ENCODE peak calls at places on chromosome 19, in nine cellular contexts. One of them, this sample, is unnamed.

GRCh38 chr19:6852001-6852400 is 35.4 kb upstream of the ADGRE1 start:
- DNase-seq in fibroblast of lung: no peak
- DNase-seq in uterus: no peak
- DNase-seq in hepatocyte: no peak
- DNase-seq in tibial artery: no peak
- DNase-seq in naive thymus-derived CD4-positive, alpha-beta T cell: no peak
- DNase-seq in right lobe of liver: no peak
- DNase-seq in tibial nerve: no peak
- DNase-seq in suprapubic skin: no peak
- DNase-seq in this sample: no peak

GRCh38 chr19:41323430-41324125 is 13.6 kb downstream of the CCDC97 start:
- DNase-seq in right lobe of liver: peak; percentile 50
- DNase-seq in tibial nerve: peak; percentile 68
- DNase-seq in uterus: peak; percentile 86
- DNase-seq in naive thymus-derived CD4-positive, alpha-beta T cell: no peak
- DNase-seq in tibial artery: peak; percentile 91
- DNase-seq in suprapubic skin: peak; percentile 89
- DNase-seq in hepatocyte: peak; percentile 88
- DNase-seq in fibroblast of lung: peak; percentile 98
- DNase-seq in this sample: no peak

GRCh38 chr19:55641376-55642152 is 762 bp downstream of the ZNF580 start:
- DNase-seq in tibial nerve: no peak
- DNase-seq in right lobe of liver: no peak
- DNase-seq in fibroblast of lung: peak; percentile 41
- DNase-seq in suprapubic skin: no peak
- DNase-seq in naive thymus-derived CD4-positive, alpha-beta T cell: no peak
- DNase-seq in hepatocyte: no peak
- DNase-seq in uterus: no peak
- DNase-seq in tibial artery: no peak
- DNase-seq in this sample: no peak

GRCh38 chr19:51181913-51182419 is 39.9 kb downstream of the SIGLEC7 start:
- DNase-seq in tibial nerve: no peak
- DNase-seq in naive thymus-derived CD4-positive, alpha-beta T cell: no peak
- DNase-seq in right lobe of liver: no peak
- DNase-seq in tibial artery: no peak
- DNase-seq in uterus: no peak
- DNase-seq in fibroblast of lung: no peak
- DNase-seq in hepatocyte: no peak
- DNase-seq in suprapubic skin: no peak
- DNase-seq in this sample: no peak

GRCh38 chr19:35559281-35559659 is 4.2 kb downstream of the ATP4A start:
- DNase-seq in hepatocyte: no peak
- DNase-seq in fibroblast of lung: no peak
- DNase-seq in right lobe of liver: no peak
- DNase-seq in tibial artery: no peak
- DNase-seq in suprapubic skin: no peak
- DNase-seq in naive thymus-derived CD4-positive, alpha-beta T cell: no peak
- DNase-seq in uterus: no peak
- DNase-seq in tibial nerve: no peak
- DNase-seq in this sample: no peak

GRCh38 chr19:34474233-34474989 is 7.1 kb upstream of the WTIP start:
- DNase-seq in fibroblast of lung: peak; percentile 7
- DNase-seq in uterus: no peak
- DNase-seq in suprapubic skin: no peak
- DNase-seq in right lobe of liver: no peak
- DNase-seq in tibial artery: no peak
- DNase-seq in hepatocyte: no peak
- DNase-seq in naive thymus-derived CD4-positive, alpha-beta T cell: no peak
- DNase-seq in tibial nerve: no peak
- DNase-seq in this sample: no peak

GRCh38 chr19:3855321-3855720 is 13.5 kb downstream of the ZFR2 start:
- DNase-seq in tibial artery: no peak
- DNase-seq in suprapubic skin: no peak
- DNase-seq in naive thymus-derived CD4-positive, alpha-beta T cell: no peak
- DNase-seq in right lobe of liver: no peak
- DNase-seq in uterus: no peak
- DNase-seq in tibial nerve: no peak
- DNase-seq in fibroblast of lung: no peak
- DNase-seq in hepatocyte: no peak
- DNase-seq in this sample: no peak

GRCh38 chr19:32357720-32358119 is 12.3 kb downstream of the ZNF507 start:
- DNase-seq in naive thymus-derived CD4-positive, alpha-beta T cell: no peak
- DNase-seq in right lobe of liver: no peak
- DNase-seq in uterus: no peak
- DNase-seq in tibial artery: no peak
- DNase-seq in suprapubic skin: no peak
- DNase-seq in tibial nerve: no peak
- DNase-seq in fibroblast of lung: no peak
- DNase-seq in hepatocyte: no peak
- DNase-seq in this sample: no peak

GRCh38 chr19:18889949-18890745 is 5.8 kb downstream of the CERS1 start:
- DNase-seq in uterus: no peak
- DNase-seq in suprapubic skin: no peak
- DNase-seq in tibial nerve: no peak
- DNase-seq in right lobe of liver: no peak
- DNase-seq in naive thymus-derived CD4-positive, alpha-beta T cell: no peak
- DNase-seq in hepatocyte: no peak
- DNase-seq in fibroblast of lung: no peak
- DNase-seq in tibial artery: no peak
- DNase-seq in this sample: no peak

GRCh38 chr19:45528744-45529453 is 21.6 kb downstream of the VASP start:
- DNase-seq in suprapubic skin: no peak
- DNase-seq in fibroblast of lung: peak; percentile 44
- DNase-seq in hepatocyte: peak; percentile 76
- DNase-seq in tibial artery: no peak
- DNase-seq in naive thymus-derived CD4-positive, alpha-beta T cell: no peak
- DNase-seq in right lobe of liver: no peak
- DNase-seq in tibial nerve: no peak
- DNase-seq in uterus: no peak
- DNase-seq in this sample: no peak

GRCh38 chr19:4557971-4558941 is 1.2 kb downstream of the SEMA6B start:
- DNase-seq in tibial nerve: no peak
- DNase-seq in fibroblast of lung: no peak
- DNase-seq in right lobe of liver: no peak
- DNase-seq in naive thymus-derived CD4-positive, alpha-beta T cell: no peak
- DNase-seq in hepatocyte: peak; percentile 52
- DNase-seq in suprapubic skin: no peak
- DNase-seq in tibial artery: no peak
- DNase-seq in uterus: peak; percentile 34
- DNase-seq in this sample: peak; percentile 26

GRCh38 chr19:16381756-16382401 is 57.3 kb downstream of the KLF2 start:
- DNase-seq in uterus: peak; percentile 86
- DNase-seq in tibial nerve: peak; percentile 89
- DNase-seq in right lobe of liver: peak; percentile 67
- DNase-seq in hepatocyte: no peak
- DNase-seq in naive thymus-derived CD4-positive, alpha-beta T cell: no peak
- DNase-seq in fibroblast of lung: no peak
- DNase-seq in tibial artery: peak; percentile 99
- DNase-seq in suprapubic skin: peak; percentile 96
- DNase-seq in this sample: no peak

GRCh38 chr19:34023381-34023780 is 148.9 kb upstream of the LSM14A start:
- DNase-seq in suprapubic skin: no peak
- DNase-seq in naive thymus-derived CD4-positive, alpha-beta T cell: no peak
- DNase-seq in tibial nerve: no peak
- DNase-seq in right lobe of liver: no peak
- DNase-seq in hepatocyte: no peak
- DNase-seq in fibroblast of lung: no peak
- DNase-seq in tibial artery: no peak
- DNase-seq in uterus: no peak
- DNase-seq in this sample: no peak

GRCh38 chr19:19232231-19232630 is 20.5 kb downstream of the NCAN start:
- DNase-seq in tibial artery: no peak
- DNase-seq in uterus: no peak
- DNase-seq in right lobe of liver: no peak
- DNase-seq in tibial nerve: no peak
- DNase-seq in naive thymus-derived CD4-positive, alpha-beta T cell: no peak
- DNase-seq in fibroblast of lung: no peak
- DNase-seq in suprapubic skin: no peak
- DNase-seq in hepatocyte: no peak
- DNase-seq in this sample: no peak

GRCh38 chr19:32830231-32831014 is 39.1 kb downstream of the SLC7A9 start:
- DNase-seq in right lobe of liver: no peak
- DNase-seq in fibroblast of lung: peak; percentile 89
- DNase-seq in uterus: no peak
- DNase-seq in tibial artery: no peak
- DNase-seq in naive thymus-derived CD4-positive, alpha-beta T cell: no peak
- DNase-seq in tibial nerve: no peak
- DNase-seq in suprapubic skin: no peak
- DNase-seq in hepatocyte: no peak
- DNase-seq in this sample: no peak

GRCh38 chr19:4456843-4457653 is 546 bp downstream of the UBXN6 start:
- DNase-seq in hepatocyte: peak; percentile 86
- DNase-seq in tibial nerve: peak; percentile 28
- DNase-seq in naive thymus-derived CD4-positive, alpha-beta T cell: no peak
- DNase-seq in tibial artery: no peak
- DNase-seq in right lobe of liver: peak; percentile 58
- DNase-seq in fibroblast of lung: peak; percentile 59
- DNase-seq in suprapubic skin: peak; percentile 84
- DNase-seq in uterus: peak; percentile 53
- DNase-seq in this sample: peak; percentile 35

DNA sequence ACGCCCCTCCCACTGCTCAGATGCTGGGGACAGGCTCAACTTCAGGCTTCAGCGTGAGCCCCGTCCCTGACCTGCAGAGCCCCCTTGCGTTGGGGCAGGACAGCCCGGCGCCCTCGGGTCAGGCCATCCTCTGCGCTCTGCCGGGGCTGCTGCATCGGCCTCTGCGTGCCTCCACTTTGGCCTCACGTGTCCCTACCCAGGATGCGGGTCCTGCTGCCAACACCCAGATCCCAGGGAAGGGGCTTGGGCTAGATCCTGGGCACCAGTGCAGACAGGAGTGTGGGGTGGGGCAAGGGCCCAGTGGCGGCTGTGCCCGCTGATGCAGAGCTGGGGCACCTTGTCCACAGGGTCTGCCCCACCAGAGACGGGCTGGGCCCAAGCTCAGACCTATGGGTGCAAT is 13.0 kb downstream of the CBARP start:
- DNase-seq in hepatocyte: no peak
- DNase-seq in uterus: no peak
- DNase-seq in tibial artery: no peak
- DNase-seq in suprapubic skin: no peak
- DNase-seq in tibial nerve: no peak
- DNase-seq in fibroblast of lung: no peak
- DNase-seq in naive thymus-derived CD4-positive, alpha-beta T cell: no peak
- DNase-seq in right lobe of liver: no peak
- DNase-seq in this sample: no peak
- H3K9me3 ChIP-seq in hepatocyte: no peaks in the 10 kb centered on the region
- H3K9me3 ChIP-seq in uterus: no peaks in the 10 kb centered on the region
- H3K9me3 ChIP-seq in tibial artery: no peaks in the 10 kb centered on the region
- H3K9me3 ChIP-seq in suprapubic skin: no peaks in the 10 kb centered on the region
- H3K9me3 ChIP-seq in tibial nerve: no peaks in the 10 kb centered on the region
- H3K9me3 ChIP-seq in fibroblast of lung: no peaks in the 10 kb centered on the region
- H3K9me3 ChIP-seq in naive thymus-derived CD4-positive, alpha-beta T cell: no peaks in the 10 kb centered on the region
- H3K9me3 ChIP-seq in right lobe of liver: no peaks in the 10 kb centered on the region
- H3K9me3 ChIP-seq in this sample: no peaks in the 10 kb centered on the region

DNA sequence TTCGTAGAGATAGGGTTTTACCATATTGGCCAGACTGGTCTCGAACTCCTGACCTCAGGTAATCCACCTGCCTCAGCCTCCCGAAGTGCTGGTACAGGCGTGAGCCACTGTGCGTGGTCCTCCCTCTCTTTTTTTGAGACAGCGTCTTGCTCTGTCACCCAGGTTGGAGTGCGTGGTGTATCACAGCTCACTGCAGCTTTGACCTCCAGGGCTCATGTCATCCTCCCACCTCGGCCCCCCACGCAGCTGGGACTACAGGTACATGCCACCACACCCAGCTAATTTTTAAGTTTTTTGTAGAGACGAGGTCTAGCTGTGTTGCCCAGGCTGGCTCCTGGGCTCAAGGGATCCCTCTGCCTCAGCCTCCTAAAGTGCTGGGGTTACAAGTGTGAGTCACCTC is 18.2 kb downstream of the ZSCAN18 start:
- DNase-seq in tibial nerve: no peak
- DNase-seq in tibial artery: no peak
- DNase-seq in fibroblast of lung: no peak
- DNase-seq in right lobe of liver: no peak
- DNase-seq in hepatocyte: no peak
- DNase-seq in naive thymus-derived CD4-positive, alpha-beta T cell: no peak
- DNase-seq in suprapubic skin: no peak
- DNase-seq in uterus: no peak
- DNase-seq in this sample: no peak
- H3K9me3 ChIP-seq in tibial nerve: peaks cover 99% of the 10 kb centered on the region
- H3K9me3 ChIP-seq in tibial artery: peaks cover 98% of the 10 kb centered on the region
- H3K9me3 ChIP-seq in fibroblast of lung: no peaks in the 10 kb centered on the region
- H3K9me3 ChIP-seq in right lobe of liver: no peaks in the 10 kb centered on the region
- H3K9me3 ChIP-seq in hepatocyte: peaks cover 8% of the 10 kb centered on the region
- H3K9me3 ChIP-seq in naive thymus-derived CD4-positive, alpha-beta T cell: peaks cover 10% of the 10 kb centered on the region
- H3K9me3 ChIP-seq in suprapubic skin: peaks cover 47% of the 10 kb centered on the region
- H3K9me3 ChIP-seq in uterus: peaks cover 34% of the 10 kb centered on the region
- H3K9me3 ChIP-seq in this sample: peaks cover 4% of the 10 kb centered on the region

DNA sequence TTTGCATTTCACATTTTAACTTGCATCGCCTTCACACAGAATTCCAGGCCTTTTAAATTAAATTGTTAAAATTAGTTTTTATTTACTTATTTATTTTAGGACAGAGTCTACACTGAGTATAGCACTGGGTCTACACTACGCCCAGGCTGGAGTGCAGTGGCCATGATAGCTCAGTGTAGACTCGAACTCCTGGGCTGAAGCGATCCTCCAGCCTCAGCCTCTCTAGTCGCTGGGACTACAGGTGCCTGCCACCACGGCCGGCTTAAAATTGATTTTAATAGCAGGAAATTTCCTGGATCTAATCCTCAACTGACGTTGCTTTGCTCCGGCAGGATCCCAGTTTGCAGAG is 301 bp upstream of the ZNF610 start:
- DNase-seq in suprapubic skin: no peak
- DNase-seq in naive thymus-derived CD4-positive, alpha-beta T cell: no peak
- DNase-seq in uterus: no peak
- DNase-seq in tibial nerve: no peak
- DNase-seq in right lobe of liver: no peak
- DNase-seq in fibroblast of lung: no peak
- DNase-seq in tibial artery: no peak
- DNase-seq in hepatocyte: no peak
- DNase-seq in this sample: no peak
- H3K9me3 ChIP-seq in suprapubic skin: peaks cover 16% of the 10 kb centered on the region
- H3K9me3 ChIP-seq in naive thymus-derived CD4-positive, alpha-beta T cell: peaks cover 13% of the 10 kb centered on the region
- H3K9me3 ChIP-seq in uterus: peaks cover 14% of the 10 kb centered on the region
- H3K9me3 ChIP-seq in tibial nerve: peaks cover 41% of the 10 kb centered on the region
- H3K9me3 ChIP-seq in right lobe of liver: no peaks in the 10 kb centered on the region
- H3K9me3 ChIP-seq in fibroblast of lung: no peaks in the 10 kb centered on the region
- H3K9me3 ChIP-seq in tibial artery: peaks cover 40% of the 10 kb centered on the region
- H3K9me3 ChIP-seq in hepatocyte: peaks cover 16% of the 10 kb centered on the region
- H3K9me3 ChIP-seq in this sample: peaks cover 18% of the 10 kb centered on the region

GRCh38 chr19:10231624-10232228 is 595 bp upstream of the S1PR2 start:
- DNase-seq in tibial artery: no peak
- DNase-seq in right lobe of liver: no peak
- DNase-seq in tibial nerve: no peak
- DNase-seq in fibroblast of lung: no peak
- DNase-seq in suprapubic skin: no peak
- DNase-seq in naive thymus-derived CD4-positive, alpha-beta T cell: no peak
- DNase-seq in hepatocyte: no peak
- DNase-seq in uterus: no peak
- DNase-seq in this sample: no peak
- H3K9me3 ChIP-seq in tibial artery: no peaks in the 10 kb centered on the region
- H3K9me3 ChIP-seq in right lobe of liver: no peaks in the 10 kb centered on the region
- H3K9me3 ChIP-seq in tibial nerve: no peaks in the 10 kb centered on the region
- H3K9me3 ChIP-seq in fibroblast of lung: no peaks in the 10 kb centered on the region
- H3K9me3 ChIP-seq in suprapubic skin: no peaks in the 10 kb centered on the region
- H3K9me3 ChIP-seq in naive thymus-derived CD4-positive, alpha-beta T cell: no peaks in the 10 kb centered on the region
- H3K9me3 ChIP-seq in hepatocyte: no peaks in the 10 kb centered on the region
- H3K9me3 ChIP-seq in uterus: no peaks in the 10 kb centered on the region
- H3K9me3 ChIP-seq in this sample: no peaks in the 10 kb centered on the region